ENCODE peak calls at places on chromosomes 6 and 20, in seven cellular contexts. U is psoas muscle; I is heart right ventricle; V is IMR-90; M is adrenal gland; W is fibroblast of lung; H is CD8-positive, alpha-beta memory T cell. Q is an unnamed sample. For H3K9me3, the result is how much of the 10 kb centered on the place peaks cover.

GRCh38 chr6:52984247-52984646 is 10.8 kb downstream of the GSTA4 start:
- DNase-seq in U (no peak), I (no peak), V (no peak), M (no peak), W (peak), H (peak), Q (no peak)

GRCh38 chr20:40628877-40629276 is 60.2 kb downstream of the MAFB start:
- DNase-seq in U (no peak), I (no peak), V (no peak), M (peak), W (no peak), H (no peak), Q (no peak)

GRCh38 chr6:44538841-44539240 is 151.3 kb downstream of the CDC5L start:
- DNase-seq in U (no peak), I (no peak), V (no peak), M (no peak), W (no peak), H (no peak), Q (no peak)

GRCh38 chr6:26284537-26285142 is 80.4 kb upstream of the BTN3A2 start:
- DNase-seq in U (peak), I (peak), V (peak), M (peak), W (peak), H (peak), Q (peak)

GRCh38 chr20:17647391-17648305 is 34.4 kb downstream of the RRBP1 start:
- DNase-seq in U (peak), I (no peak), V (no peak), M (peak), W (no peak), H (no peak), Q (no peak)

GRCh38 chr20:43904195-43904594 is 10.5 kb upstream of the TOX2 start:
- DNase-seq in U (no peak), I (no peak), V (no peak), M (no peak), W (no peak), H (no peak), Q (no peak)

GRCh38 chr6:168060521-168060931 is 18.5 kb downstream of the FRMD1 start:
- DNase-seq in U (peak), I (peak), V (peak), M (peak), W (peak), H (no peak), Q (no peak)

GRCh38 chr6:89986650-89987074 is 92.4 kb downstream of the GJA10 start:
- DNase-seq in U (no peak), I (no peak), V (peak), M (no peak), W (peak), H (no peak), Q (no peak)

GRCh38 chr6:42104095-42104806 is 38.2 kb downstream of the C6orf132 start:
- DNase-seq in U (peak), I (peak), V (no peak), M (peak), W (peak), H (peak), Q (peak)

GRCh38 chr20:6506906-6507305 is 260.6 kb upstream of the BMP2 start:
- DNase-seq in U (no peak), I (no peak), V (peak), M (no peak), W (peak), H (no peak), Q (no peak)

GRCh38 chr6:155523821-155524238 is 68.2 kb upstream of the NOX3 start:
- DNase-seq in U (no peak), I (no peak), V (no peak), M (no peak), W (no peak), H (no peak), Q (no peak)

GRCh38 chr6:34132486-34133185 is 13.3 kb downstream of the GRM4 start:
- DNase-seq in U (no peak), I (no peak), V (peak), M (peak), W (peak), H (peak), Q (no peak)

GRCh38 chr6:26555505-26556262 is 17.5 kb downstream of the HMGN4 start:
- DNase-seq in U (no peak), I (no peak), V (peak), M (no peak), W (peak), H (no peak), Q (no peak)

GRCh38 chr6:129866256-129866655 is 5.1 kb upstream of the TMEM244 start:
- DNase-seq in U (no peak), I (no peak), V (no peak), M (no peak), W (no peak), H (no peak), Q (no peak)

GRCh38 chr6:21593927-21594421 is 423 bp downstream of the SOX4 start:
- DNase-seq in U (no peak), I (no peak), V (peak), M (peak), W (peak), H (peak), Q (no peak)

GRCh38 chr6:126826315-126826714 is 292.2 kb upstream of the RSPO3 start:
- DNase-seq in U (no peak), I (no peak), V (peak), M (no peak), W (peak), H (no peak), Q (no peak)

GRCh38 chr6:139342957-139343750 is 31.3 kb downstream of the CITED2 start:
- DNase-seq in U (no peak), I (no peak), V (no peak), M (no peak), W (peak), H (no peak), Q (no peak)

GRCh38 chr20:61922411-61922810 is 143.3 kb downstream of the TAF4 start:
- DNase-seq in U (peak), I (no peak), V (no peak), M (no peak), W (no peak), H (no peak), Q (no peak)

GRCh38 chr20:48829940-48830339 is 2.1 kb upstream of the PREX1 start:
- DNase-seq in U (no peak), I (no peak), V (no peak), M (no peak), W (no peak), H (no peak), Q (no peak)

GRCh38 chr20:2124632-2125131 is 23.1 kb downstream of the STK35 start:
- DNase-seq in U (peak), I (peak), V (no peak), M (no peak), W (no peak), H (no peak), Q (no peak)

GRCh38 chr20:6769953-6770831 is 2.7 kb downstream of the BMP2 start:
- DNase-seq in U (peak), I (peak), V (no peak), M (peak), W (peak), H (no peak), Q (no peak)

GRCh38 chr6:6696867-6697531 is 108.5 kb downstream of the LY86 start:
- DNase-seq in U (peak), I (peak), V (peak), M (peak), W (peak), H (no peak), Q (no peak)

GRCh38 chr20:4136078-4136966 is 121.0 kb upstream of the RNF24 start:
- DNase-seq in U (no peak), I (no peak), V (peak), M (no peak), W (no peak), H (no peak), Q (no peak)

GRCh38 chr6:125699591-125699990 is 49.8 kb upstream of the HEY2 start:
- DNase-seq in U (no peak), I (no peak), V (no peak), M (no peak), W (no peak), H (no peak), Q (no peak)

GRCh38 chr6:142942805-142943227 is 2.2 kb downstream of the HIVEP2 start:
- DNase-seq in U (no peak), I (no peak), V (peak), M (no peak), W (peak), H (peak), Q (no peak)

GRCh38 chr20:54469952-54470351 is 5.4 kb upstream of the DOK5 start:
- DNase-seq in U (no peak), I (no peak), V (no peak), M (no peak), W (no peak), H (no peak), Q (no peak)

GRCh38 chr6:52588710-52589091 is 11.8 kb upstream of the TRAM2 start:
- DNase-seq in U (no peak), I (no peak), V (no peak), M (no peak), W (no peak), H (no peak), Q (no peak)

GRCh38 chr6:164911873-164912580 is 397.4 kb downstream of the C6orf118 start:
- DNase-seq in U (no peak), I (no peak), V (no peak), M (no peak), W (no peak), H (no peak), Q (no peak)

GRCh38 chr20:50048420-50049166 is 64.4 kb downstream of the UBE2V1 start:
- DNase-seq in U (no peak), I (peak), V (peak), M (no peak), W (peak), H (peak), Q (no peak)

GRCh38 chr20:3471397-3472021 is 691 bp downstream of the ATRN start:
- DNase-seq in U (no peak), I (no peak), V (no peak), M (no peak), W (no peak), H (no peak), Q (no peak)

GRCh38 chr6:119301429-119301828 is 48.1 kb downstream of the MAN1A1 start:
- DNase-seq in U (no peak), I (no peak), V (no peak), M (no peak), W (no peak), H (no peak), Q (no peak)

GRCh38 chr6:155958550-155958949 is 502.9 kb upstream of the NOX3 start:
- DNase-seq in U (no peak), I (no peak), V (no peak), M (no peak), W (no peak), H (no peak), Q (no peak)

GRCh38 chr6:130696806-130697205 is 130.4 kb upstream of the SMLR1 start:
- DNase-seq in U (no peak), I (no peak), V (peak), M (no peak), W (no peak), H (no peak), Q (no peak)

GRCh38 chr6:47520282-47520681 is 42.7 kb downstream of the CD2AP start:
- DNase-seq in U (no peak), I (no peak), V (no peak), M (no peak), W (no peak), H (no peak), Q (no peak)

GRCh38 chr6:16181429-16182359 is 52.8 kb downstream of the MYLIP start:
- DNase-seq in U (no peak), I (no peak), V (no peak), M (no peak), W (no peak), H (no peak), Q (no peak)

GRCh38 chr20:56271974-56272373 is 23.4 kb downstream of the MC3R start:
- DNase-seq in U (no peak), I (no peak), V (no peak), M (no peak), W (no peak), H (no peak), Q (no peak)
- H3K9me3 ChIP-seq in U (under half), I (under half), V (under half), M (under half), W (under half), H (under half), Q (under half)

DNA sequence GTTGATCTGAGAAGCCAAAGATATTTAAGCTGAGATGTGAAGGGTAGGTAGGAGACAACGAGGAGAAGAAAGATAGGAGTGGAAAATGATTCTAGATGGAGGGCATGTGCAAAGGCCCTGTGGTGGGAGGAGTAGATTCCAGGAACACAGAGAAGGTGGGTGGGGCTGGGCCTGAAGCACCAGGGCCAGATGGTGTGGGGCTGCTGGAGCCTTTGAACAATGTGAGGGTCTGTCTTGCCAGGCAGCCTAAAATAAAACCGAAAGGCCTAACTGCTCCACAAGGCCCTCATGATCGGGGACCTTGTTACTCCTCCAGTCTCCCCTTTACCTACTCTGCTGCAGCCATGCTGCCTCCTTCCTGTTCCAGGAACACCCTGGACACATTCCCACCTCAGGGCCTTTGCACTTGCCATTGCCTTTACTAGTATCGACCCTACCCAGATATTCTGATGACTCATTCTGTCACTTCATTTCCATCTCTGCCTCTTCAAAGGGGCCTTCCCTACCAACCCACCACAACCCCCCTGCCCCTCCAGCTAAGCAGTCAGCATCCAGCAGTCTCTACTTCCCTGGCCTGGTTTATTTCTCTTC is 20.0 kb downstream of the FAM110A start:
- DNase-seq in U (no peak), I (no peak), V (no peak), M (no peak), W (no peak), H (no peak), Q (no peak)
- H3K9me3 ChIP-seq in U (under half), I (under half), V (under half), M (under half), W (under half), H (under half), Q (under half)

GRCh38 chr6:67812693-67813092 is 822.4 kb upstream of the ADGRB3 start:
- DNase-seq in U (no peak), I (no peak), V (no peak), M (no peak), W (no peak), H (no peak), Q (no peak)

GRCh38 chr6:67812125-67812524 is 823.0 kb upstream of the ADGRB3 start:
- DNase-seq in U (no peak), I (no peak), V (no peak), M (no peak), W (no peak), H (no peak), Q (no peak)

GRCh38 chr6:67814262-67814661 is 820.8 kb upstream of the ADGRB3 start:
- DNase-seq in U (no peak), I (no peak), V (no peak), M (no peak), W (no peak), H (no peak), Q (no peak)

GRCh38 chr6:67815623-67816022 is 819.5 kb upstream of the ADGRB3 start:
- DNase-seq in U (no peak), I (no peak), V (no peak), M (no peak), W (no peak), H (no peak), Q (no peak)

DNA sequence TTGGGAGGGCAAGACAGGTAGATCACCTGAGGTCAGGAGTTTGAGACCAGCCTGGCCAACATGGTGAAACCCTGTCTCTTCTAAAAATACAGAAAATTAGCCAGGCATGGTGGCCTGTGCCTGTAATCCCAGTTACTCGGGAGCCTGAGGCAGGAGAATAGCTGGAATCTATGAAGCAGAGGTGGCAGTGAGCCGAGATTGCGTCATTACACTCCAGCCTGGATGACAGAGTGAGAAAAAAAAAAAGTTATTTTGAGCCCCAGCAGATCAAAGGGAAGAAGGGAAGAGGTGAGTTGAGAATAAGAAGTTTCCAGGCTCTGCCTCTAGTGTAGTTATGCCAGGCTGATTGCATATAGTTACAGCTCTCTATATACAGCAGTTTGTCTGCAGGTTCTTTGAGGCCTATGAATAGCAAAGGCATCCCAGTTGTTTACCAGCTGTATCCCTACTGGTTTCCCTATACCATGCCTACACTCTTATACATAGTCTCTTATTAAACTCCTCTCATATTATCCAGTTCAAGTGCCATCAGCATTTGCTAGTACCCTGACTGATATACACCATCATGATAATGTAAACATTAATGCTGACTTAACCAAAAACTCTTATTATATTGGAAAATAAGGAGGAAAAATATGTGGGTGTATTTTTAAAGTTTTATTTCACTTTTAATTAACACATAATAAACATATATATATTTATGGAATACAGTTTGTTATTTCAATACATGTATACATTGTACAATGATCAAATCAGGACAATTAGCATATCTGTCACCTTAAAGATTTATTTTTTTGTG is 823.6 kb upstream of the ADGRB3 start:
- DNase-seq in U (no peak), I (no peak), V (no peak), M (no peak), W (no peak), H (no peak), Q (no peak)
- H3K9me3 ChIP-seq in U (under half), I (half or more), V (under half), M (under half), W (under half), H (under half), Q (under half)

DNA sequence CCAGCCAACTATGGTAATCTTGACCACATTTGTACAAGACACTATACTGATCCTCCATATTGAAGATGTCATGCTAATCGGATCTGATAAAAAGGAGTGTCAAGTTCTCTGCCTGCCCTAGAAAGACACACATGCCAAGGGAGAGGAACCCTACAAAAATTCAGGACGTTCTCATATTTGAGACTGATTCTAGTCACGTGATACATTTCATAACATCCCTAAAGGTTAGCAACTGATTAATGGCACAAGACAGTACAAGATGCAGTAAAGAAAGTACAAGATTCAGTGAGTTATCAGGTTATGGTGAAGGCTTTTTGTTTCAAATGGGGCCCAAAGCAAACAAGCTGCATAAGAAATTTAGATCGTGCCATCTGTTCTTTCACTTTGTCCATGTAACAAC is 190.7 kb upstream of the MOCS1 start:
- DNase-seq in U (no peak), I (no peak), V (no peak), M (no peak), W (no peak), H (no peak), Q (no peak)
- H3K9me3 ChIP-seq in U (under half), I (under half), V (under half), M (under half), W (under half), H (under half), Q (under half)

GRCh38 chr6:135426833-135427232 is 70.7 kb downstream of the AHI1 start:
- DNase-seq in U (no peak), I (no peak), V (no peak), M (no peak), W (no peak), H (no peak), Q (no peak)

GRCh38 chr6:135424385-135424784 is 73.2 kb downstream of the AHI1 start:
- DNase-seq in U (no peak), I (no peak), V (no peak), M (no peak), W (no peak), H (no peak), Q (no peak)

GRCh38 chr6:135428078-135428477 is 69.5 kb downstream of the AHI1 start:
- DNase-seq in U (no peak), I (no peak), V (no peak), M (no peak), W (no peak), H (no peak), Q (no peak)

GRCh38 chr6:135419162-135419561 is 78.4 kb downstream of the AHI1 start:
- DNase-seq in U (no peak), I (no peak), V (peak), M (no peak), W (peak), H (no peak), Q (no peak)

GRCh38 chr6:135423649-135424128 is 73.9 kb downstream of the AHI1 start:
- DNase-seq in U (no peak), I (no peak), V (peak), M (peak), W (peak), H (peak), Q (no peak)
- H3K9me3 ChIP-seq in U (under half), I (under half), V (under half), M (under half), W (under half), H (under half), Q (under half)

GRCh38 chr6:348860-349396 is 42.6 kb upstream of the IRF4 start:
- DNase-seq in U (no peak), I (peak), V (no peak), M (no peak), W (no peak), H (no peak), Q (no peak)
- H3K9me3 ChIP-seq in U (under half), I (under half), V (under half), M (under half), W (under half), H (under half), Q (under half)

Q was measured in T-helper 17 cell.